ENCODE peak calls at places on chromosome 17, in four cellular contexts. S, Q, P and B are unnamed samples.
A peak's percentile ranks its signal among the peaks of the same experiment; 100 is the strongest.

GRCh38 chr17:32746280-32746679 is 130.6 kb downstream of the MYO1D start:
- DNase-seq in S (no peak), Q (no peak), P (no peak), B (no peak)

GRCh38 chr17:63435681-63436522 is 10.2 kb downstream of the CYB561 start:
- DNase-seq in S (no peak), Q (peak; percentile 48), P (no peak), B (no peak)

GRCh38 chr17:21460358-21460757 is 84.2 kb downstream of the KCNJ12 start:
- DNase-seq in S (no peak), Q (no peak), P (no peak), B (no peak)

GRCh38 chr17:79082311-79083190 is 7.9 kb downstream of the ENGASE start:
- DNase-seq in S (no peak), Q (peak; percentile 84), P (peak; percentile 27), B (peak; percentile 81)

GRCh38 chr17:81792675-81793615 is 11.0 kb upstream of the GCGR start:
- DNase-seq in S (no peak), Q (no peak), P (no peak), B (no peak)

GRCh38 chr17:61139219-61139618 is 260.4 kb upstream of the TBX2 start:
- DNase-seq in S (peak; percentile 77), Q (no peak), P (no peak), B (no peak)

GRCh38 chr17:36641877-36642845 is 40.8 kb downstream of the MRM1 start:
- DNase-seq in S (no peak), Q (no peak), P (no peak), B (no peak)

GRCh38 chr17:30274887-30275286 is 16.9 kb downstream of the BLMH start:
- DNase-seq in S (no peak), Q (no peak), P (no peak), B (no peak)

GRCh38 chr17:75457047-75457654 is 716 bp downstream of the TMEM94 start:
- DNase-seq in S (no peak), Q (peak; percentile 57), P (no peak), B (peak; percentile 50)

GRCh38 chr17:2796164-2797140 is at the start of gene RAP1GAP2:
- DNase-seq in S (no peak), Q (peak; percentile 50), P (no peak), B (no peak)

GRCh38 chr17:28878158-28878910 is 19.2 kb downstream of the FLOT2 start:
- DNase-seq in S (no peak), Q (no peak), P (no peak), B (no peak)

GRCh38 chr17:63033142-63033541 is 67.1 kb downstream of the TANC2 start:
- DNase-seq in S (no peak), Q (no peak), P (no peak), B (no peak)

GRCh38 chr17:58677204-58677880 is 14.5 kb downstream of the TEX14 start:
- DNase-seq in S (no peak), Q (no peak), P (no peak), B (no peak)

GRCh38 chr17:78925662-78926555 is 722 bp upstream of the TIMP2 start:
- DNase-seq in S (no peak), Q (no peak), P (peak; percentile 52), B (peak; percentile 41)

GRCh38 chr17:77645441-77646430 is 312.8 kb upstream of the TNRC6C start:
- DNase-seq in S (no peak), Q (no peak), P (no peak), B (no peak)

GRCh38 chr17:82819015-82819414 is 20.8 kb downstream of the ZNF750 start:
- DNase-seq in S (no peak), Q (no peak), P (no peak), B (no peak)

GRCh38 chr17:17036520-17036998 is 5.7 kb upstream of the MPRIP start:
- DNase-seq in S (no peak), Q (no peak), P (no peak), B (no peak)

GRCh38 chr17:5000237-5000639 is 2.5 kb downstream of the KIF1C start:
- DNase-seq in S (no peak), Q (no peak), P (no peak), B (no peak)

GRCh38 chr17:41335747-41336146 is 14.9 kb downstream of the KRT33A start:
- DNase-seq in S (no peak), Q (no peak), P (no peak), B (no peak)

GRCh38 chr17:3029213-3029913 is 34.0 kb downstream of the OR1D5 start:
- DNase-seq in S (no peak), Q (no peak), P (no peak), B (no peak)

GRCh38 chr17:27203241-27203640 is 90.7 kb upstream of the WSB1 start:
- DNase-seq in S (no peak), Q (no peak), P (no peak), B (no peak)

GRCh38 chr17:965311-965989 is 14.1 kb downstream of the NXN start:
- DNase-seq in S (no peak), Q (no peak), P (no peak), B (no peak)

GRCh38 chr17:82213251-82214011 is 789 bp upstream of the CCDC57 start:
- DNase-seq in S (no peak), Q (peak; percentile 74), P (peak; percentile 59), B (peak; percentile 79)

GRCh38 chr17:36939059-36939943 is 2.0 kb downstream of the LHX1 start:
- DNase-seq in S (no peak), Q (no peak), P (no peak), B (no peak)

GRCh38 chr17:28949185-28950016 is 1.9 kb downstream of the PHF12 start:
- DNase-seq in S (no peak), Q (peak; percentile 62), P (no peak), B (no peak)

GRCh38 chr17:13562271-13562800 is 39.4 kb downstream of the HS3ST3A1 start:
- DNase-seq in S (no peak), Q (no peak), P (no peak), B (peak; percentile 65)

GRCh38 chr17:1714980-1715802 is 5.0 kb upstream of the TLCD2 start:
- DNase-seq in S (no peak), Q (peak; percentile 64), P (peak; percentile 84), B (no peak)

GRCh38 chr17:68468785-68469184 is 11.5 kb upstream of the WIPI1 start:
- DNase-seq in S (no peak), Q (no peak), P (peak; percentile 76), B (no peak)

GRCh38 chr17:17605083-17605746 is 13.7 kb upstream of the PEMT start:
- DNase-seq in S (no peak), Q (no peak), P (peak; percentile 46), B (no peak)

GRCh38 chr17:67836205-67836987 is 11.1 kb downstream of the BPTF start:
- DNase-seq in S (no peak), Q (no peak), P (no peak), B (no peak)

GRCh38 chr17:77649717-77650211 is 308.7 kb upstream of the TNRC6C start:
- DNase-seq in S (no peak), Q (peak; percentile 43), P (no peak), B (peak; percentile 27)

GRCh38 chr17:76009447-76009846 is 8.8 kb downstream of the CDK3 start:
- DNase-seq in S (no peak), Q (no peak), P (no peak), B (no peak)

GRCh38 chr17:39599006-39599664 is 8.6 kb downstream of the NEUROD2 start:
- DNase-seq in S (no peak), Q (no peak), P (no peak), B (no peak)
- TF ChIP-seq FOXM1 in S (no peak), Q (no peak), P (no peak), B (no peak)

GRCh38 chr17:39325528-39326240 is 75.7 kb downstream of the FBXL20 start:
- DNase-seq in S (no peak), Q (no peak), P (no peak), B (no peak)
- TF ChIP-seq BHLHE40 in S (no peak), Q (no peak), P (no peak), B (no peak)

GRCh38 chr17:35117984-35118383 is 1.7 kb downstream of the RAD51D start:
- DNase-seq in S (peak; percentile 45), Q (no peak), P (peak; percentile 19), B (no peak)
- TF ChIP-seq FOXM1 in S (no peak), Q (no peak), P (no peak), B (no peak)

GRCh38 chr17:69655902-69656301 is 241.4 kb downstream of the MAP2K6 start:
- DNase-seq in S (no peak), Q (no peak), P (no peak), B (no peak)

GRCh38 chr17:69651921-69652320 is 237.4 kb downstream of the MAP2K6 start:
- DNase-seq in S (no peak), Q (no peak), P (no peak), B (no peak)

GRCh38 chr17:69654981-69655581 is 240.6 kb downstream of the MAP2K6 start:
- DNase-seq in S (no peak), Q (no peak), P (no peak), B (peak; percentile 18)
- TF ChIP-seq BHLHE40 in S (no peak), Q (no peak), P (no peak), B (no peak)

DNA sequence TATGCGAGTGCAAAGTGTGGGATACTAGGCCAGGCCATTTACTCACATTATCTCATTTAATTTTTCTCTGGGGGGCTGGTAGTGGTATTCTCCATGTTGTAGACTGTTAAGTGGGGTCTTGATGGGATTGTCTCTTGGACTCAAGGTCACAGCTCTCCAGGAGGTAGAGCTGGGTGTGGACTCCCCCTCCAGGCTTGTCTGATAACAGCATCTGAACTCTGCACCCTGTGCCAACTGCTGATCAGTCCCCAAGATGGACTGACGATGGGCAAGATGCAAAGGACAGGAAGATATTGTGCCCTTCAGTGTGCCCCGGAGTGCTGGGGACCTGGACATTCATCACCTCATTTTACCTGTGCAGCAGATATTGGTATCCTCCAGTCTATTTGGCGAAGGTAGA is 147.8 kb downstream of the MSI2 start:
- DNase-seq in S (no peak), Q (no peak), P (peak; percentile 35), B (no peak)
- TF ChIP-seq FOXM1 in S (no peak), Q (no peak), P (peak; percentile 34), B (no peak)

GRCh38 chr17:48043171-48043570 is 5.0 kb upstream of the NFE2L1 start:
- DNase-seq in S (no peak), Q (no peak), P (no peak), B (no peak)

GRCh38 chr17:48037036-48037881 is at the start of gene COPZ2:
- DNase-seq in S (no peak), Q (no peak), P (peak; percentile 50), B (no peak)

GRCh38 chr17:48037924-48038323 is 327 bp upstream of the COPZ2 start:
- DNase-seq in S (no peak), Q (no peak), P (no peak), B (no peak)

GRCh38 chr17:48036693-48037035 is 933 bp downstream of the COPZ2 start:
- DNase-seq in S (no peak), Q (no peak), P (no peak), B (no peak)

GRCh38 chr17:48038687-48039086 is 1.1 kb upstream of the COPZ2 start:
- DNase-seq in S (no peak), Q (no peak), P (no peak), B (no peak)
- TF ChIP-seq BHLHE40 in S (no peak), Q (no peak), P (no peak), B (no peak)